ENCODE peak calls at places on chromosomes 6 and 20, in six cellular contexts. V is lower lobe of right lung, Z is heart right ventricle, O is HCT116, H is heart left ventricle, A is A549. E is an unnamed sample.

GRCh38 chr6:160930547-160931377 is 60.8 kb upstream of the MAP3K4 start:
- DNase-seq in Z (peak), O (peak), H (peak), V (peak), A (peak), E (peak)

GRCh38 chr6:169289671-169290408 is 36.2 kb upstream of the THBS2 start:
- DNase-seq in O (no peak), V (no peak), Z (peak), A (no peak), H (no peak), E (no peak)

GRCh38 chr20:18721716-18722115 is 91.9 kb upstream of the SCP2D1 start:
- DNase-seq in O (no peak), H (no peak), V (no peak), Z (no peak), A (no peak), E (no peak)

GRCh38 chr6:138923561-138923960 is 64.5 kb downstream of the REPS1 start:
- DNase-seq in A (no peak), H (no peak), V (no peak), O (no peak), Z (no peak), E (no peak)

GRCh38 chr6:79894939-79895338 is 52.4 kb downstream of the ELOVL4 start:
- DNase-seq in O (no peak), H (no peak), A (no peak), V (no peak), Z (no peak), E (no peak)

GRCh38 chr6:161327360-161327953 is 53.6 kb upstream of the AGPAT4 start:
- DNase-seq in V (no peak), H (no peak), Z (no peak), O (peak), A (peak), E (no peak)

GRCh38 chr6:11769816-11770545 is 8.6 kb downstream of the ADTRP start:
- DNase-seq in V (no peak), H (no peak), O (no peak), A (no peak), Z (no peak), E (no peak)

GRCh38 chr6:83853178-83853967 is at the start of gene RIPPLY2:
- DNase-seq in O (no peak), Z (peak), A (peak), H (peak), V (peak), E (no peak)

GRCh38 chr6:150528648-150529285 is 70.9 kb upstream of the PLEKHG1 start:
- DNase-seq in A (no peak), V (no peak), H (peak), O (no peak), Z (peak), E (no peak)

GRCh38 chr6:170097505-170098427 is 193.1 kb downstream of the DLL1 start:
- DNase-seq in Z (no peak), A (no peak), H (peak), V (no peak), O (no peak), E (no peak)

GRCh38 chr20:37516697-37517370 is 4.2 kb upstream of the NNAT start:
- DNase-seq in A (no peak), V (no peak), H (no peak), Z (no peak), O (no peak), E (no peak)

GRCh38 chr20:36574278-36575065 is 1.1 kb downstream of the TGIF2 start:
- DNase-seq in O (no peak), A (peak), Z (peak), V (peak), H (peak), E (no peak)

GRCh38 chr6:137641474-137642077 is 147.4 kb upstream of the OLIG3 start:
- DNase-seq in A (peak), V (peak), Z (peak), O (peak), H (no peak), E (no peak)

GRCh38 chr6:107827541-107827940 is 3.4 kb upstream of the SCML4 start:
- DNase-seq in H (no peak), A (no peak), V (no peak), O (no peak), Z (no peak), E (no peak)

GRCh38 chr6:53055873-53056272 is 9.3 kb upstream of the FBXO9 start:
- DNase-seq in Z (no peak), V (no peak), H (no peak), A (no peak), O (no peak), E (no peak)

GRCh38 chr20:20465259-20465658 is 97.4 kb downstream of the INSM1 start:
- DNase-seq in H (no peak), Z (no peak), O (no peak), A (no peak), V (no peak), E (no peak)

GRCh38 chr20:14861028-14861699 is 523.8 kb upstream of the FLRT3 start:
- DNase-seq in V (no peak), H (no peak), O (no peak), Z (no peak), A (no peak), E (no peak)

GRCh38 chr6:127342296-127342945 is 988 bp downstream of the ECHDC1 start:
- DNase-seq in Z (no peak), O (no peak), H (no peak), V (no peak), A (peak), E (no peak)

GRCh38 chr6:159807150-159807859 is 7.2 kb downstream of the PNLDC1 start:
- DNase-seq in A (no peak), Z (no peak), O (no peak), V (no peak), H (no peak), E (no peak)

GRCh38 chr20:12594410-12595130 is 414.2 kb upstream of the SPTLC3 start:
- DNase-seq in Z (no peak), O (no peak), V (no peak), A (peak), H (no peak), E (no peak)

GRCh38 chr6:124881898-124882579 is 80.2 kb upstream of the RNF217 start:
- DNase-seq in A (peak), O (no peak), H (no peak), Z (no peak), V (no peak), E (no peak)

GRCh38 chr6:11324453-11325023 is 92.1 kb upstream of the NEDD9 start:
- DNase-seq in H (no peak), O (no peak), V (no peak), Z (no peak), A (no peak), E (no peak)

GRCh38 chr20:10672579-10673127 is 1.1 kb downstream of the JAG1 start:
- DNase-seq in O (no peak), Z (peak), V (peak), H (peak), A (no peak), E (no peak)

GRCh38 chr6:13769034-13769654 is 45.2 kb downstream of the MCUR1 start:
- DNase-seq in A (no peak), V (no peak), O (no peak), H (no peak), Z (no peak), E (no peak)

GRCh38 chr20:22452442-22453011 is 131.8 kb downstream of the FOXA2 start:
- DNase-seq in O (no peak), V (no peak), A (no peak), Z (no peak), H (no peak), E (no peak)

GRCh38 chr6:80939936-80940335 is 812.5 kb downstream of the TENT5A start:
- DNase-seq in A (no peak), H (no peak), O (no peak), Z (no peak), V (no peak), E (peak)

GRCh38 chr6:144141470-144141869 is 8.8 kb upstream of the STX11 start:
- DNase-seq in H (no peak), V (no peak), O (no peak), A (no peak), Z (no peak), E (no peak)

GRCh38 chr20:10536531-10536930 is 101.4 kb downstream of the SLX4IP start:
- DNase-seq in A (peak), Z (no peak), O (no peak), V (peak), H (no peak), E (no peak)

GRCh38 chr6:52389626-52390360 is 27.8 kb downstream of the PAQR8 start:
- DNase-seq in V (peak), H (peak), A (peak), Z (peak), O (peak), E (no peak)

DNA sequence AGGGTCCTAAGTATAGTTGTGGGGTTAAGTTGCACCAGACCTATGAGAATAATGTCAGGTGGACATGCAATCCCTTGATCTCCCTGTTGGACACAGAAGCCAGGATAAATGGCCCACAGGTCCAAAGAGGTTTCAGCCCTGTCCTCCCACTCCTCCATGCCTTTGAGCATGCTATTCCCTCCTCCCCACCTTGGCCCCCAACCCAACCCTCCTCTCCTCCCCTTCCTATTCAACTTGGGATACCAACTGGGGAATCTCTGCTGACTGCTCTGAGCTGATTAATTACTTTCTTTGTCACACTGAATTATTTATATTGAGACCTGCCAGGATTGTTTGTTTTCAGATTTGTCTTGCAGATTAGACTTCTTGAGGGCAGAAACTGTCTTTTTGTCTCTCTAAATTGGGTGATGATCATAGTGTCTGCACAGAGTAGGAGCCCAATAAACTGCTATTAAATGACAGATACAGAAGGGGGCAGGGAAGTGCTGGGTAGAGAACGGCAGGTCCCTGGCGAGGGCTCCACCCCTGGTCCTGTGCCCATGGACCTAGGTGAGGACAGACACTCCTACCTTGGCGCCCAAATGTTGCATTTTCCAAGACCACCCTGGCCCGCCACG is 120.9 kb downstream of the UNC5CL start:
- DNase-seq in Z (no peak), V (no peak), A (no peak), H (no peak), O (no peak), E (no peak)
- TF ChIP-seq CTCF in Z (no peak), V (no peak), A (no peak), H (no peak), O (no peak), E (no peak)

DNA sequence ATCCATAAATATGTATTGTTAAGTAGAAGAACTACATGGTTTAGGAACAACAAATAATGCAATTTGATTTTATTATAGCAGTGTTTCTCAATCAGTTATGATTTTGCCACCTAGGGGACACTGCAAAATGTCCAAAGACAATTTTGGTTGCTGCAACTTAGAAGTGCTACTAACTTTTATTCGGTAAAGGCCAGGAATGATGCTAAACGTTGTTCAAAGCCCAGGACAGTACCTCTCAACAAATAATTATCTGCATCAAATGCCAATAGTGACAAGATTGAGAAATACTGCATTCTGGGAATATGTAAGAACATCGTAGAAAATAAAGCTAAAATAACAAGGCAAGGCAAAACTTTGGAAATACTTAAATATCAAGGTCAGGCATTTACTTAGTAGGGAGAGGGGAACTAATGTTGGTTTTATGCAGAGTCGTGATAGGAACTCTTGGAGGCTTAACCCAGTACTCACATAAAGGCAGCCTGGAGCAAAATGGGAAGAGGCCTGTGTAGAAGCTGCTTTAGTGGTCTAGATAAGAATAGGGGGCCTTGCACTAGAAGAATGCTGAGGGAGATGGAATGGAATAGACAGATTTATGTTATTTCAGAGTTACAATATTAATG is 687.1 kb upstream of the CITED2 start:
- DNase-seq in V (no peak), O (no peak), A (no peak), Z (no peak), H (no peak), E (no peak)
- TF ChIP-seq CTCF in V (no peak), O (no peak), A (no peak), Z (no peak), H (no peak), E (no peak)

GRCh38 chr6:15444881-15445280 is 199.0 kb downstream of the JARID2 start:
- DNase-seq in Z (no peak), V (no peak), A (no peak), O (peak), H (no peak), E (no peak)
- TF ChIP-seq CTCF in Z (peak), V (no peak), A (peak), O (no peak), H (no peak), E (no peak)

GRCh38 chr6:63249875-63250482 is 38.7 kb downstream of the FKBP1C start:
- DNase-seq in V (no peak), O (no peak), A (no peak), H (no peak), Z (no peak), E (no peak)

GRCh38 chr6:63245420-63245819 is 34.2 kb downstream of the FKBP1C start:
- DNase-seq in V (no peak), H (no peak), A (no peak), Z (no peak), O (no peak), E (no peak)

DNA sequence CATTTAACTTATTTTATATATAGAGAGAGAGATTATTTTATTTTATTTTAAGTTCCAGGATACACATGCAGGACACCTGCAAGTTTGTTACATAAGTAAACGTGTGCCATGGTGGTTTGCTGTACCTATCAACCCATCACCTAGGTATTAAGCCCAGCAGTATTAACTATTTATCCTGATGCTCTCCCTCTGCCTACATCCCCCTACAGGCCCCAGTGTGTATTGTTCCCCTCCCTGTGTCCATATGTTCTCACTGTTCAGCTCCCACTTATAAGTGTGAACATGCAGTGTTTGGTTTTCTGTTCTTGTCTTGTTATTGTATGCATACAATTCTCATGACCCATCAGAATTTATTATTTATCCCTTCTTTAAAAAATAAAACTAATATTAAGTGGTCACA is 34.6 kb downstream of the FKBP1C start:
- DNase-seq in Z (no peak), V (no peak), A (peak), H (no peak), O (peak), E (no peak)
- TF ChIP-seq CTCF in Z (no peak), V (no peak), A (no peak), H (no peak), O (peak), E (no peak)

E was measured in BJ.